ENCODE peak calls at places on chromosomes 2 and 18, in nine cellular contexts. B is SK-N-SH, F is HCT116, P is endodermal cell, O is body of pancreas, Y is prostate gland, V is OCI-LY7, X is left lung, M is fibroblast of lung. T is an unnamed sample.

GRCh38 chr2:172949522-172949921 is 126.1 kb upstream of the MAP3K20 start:
- DNase-seq in Y (no peak), F (no peak), V (no peak), X (no peak), O (no peak), M (no peak), B (no peak), P (no peak), T (no peak)

GRCh38 chr18:32899819-32900218 is 127.0 kb upstream of the KLHL14 start:
- DNase-seq in P (no peak), V (peak), B (no peak), O (no peak), F (no peak), X (no peak), M (no peak), Y (no peak), T (no peak)

GRCh38 chr2:74481961-74482800 is 617 bp downstream of the CCDC142 start:
- DNase-seq in B (peak), F (no peak), O (peak), Y (no peak), X (peak), M (peak), P (peak), V (peak), T (no peak)

GRCh38 chr2:119197529-119198266 is 25.9 kb upstream of the STEAP3 start:
- DNase-seq in B (no peak), F (no peak), P (no peak), X (no peak), V (no peak), M (peak), Y (no peak), O (no peak), T (no peak)

GRCh38 chr2:75547345-75548035 is 13.2 kb downstream of the EVA1A start:
- DNase-seq in O (peak), F (no peak), V (no peak), Y (no peak), B (no peak), M (peak), X (no peak), P (peak), T (no peak)

GRCh38 chr2:26195006-26195961 is 22.4 kb downstream of the GAREM2 start:
- DNase-seq in O (no peak), X (no peak), P (no peak), B (no peak), M (peak), V (no peak), F (no peak), Y (no peak), T (no peak)

GRCh38 chr2:65366595-65367125 is 65.7 kb downstream of the SPRED2 start:
- DNase-seq in O (peak), V (peak), P (no peak), X (no peak), F (peak), Y (peak), B (no peak), M (peak), T (no peak)

GRCh38 chr2:120368086-120368485 is 22.1 kb downstream of the INHBB start:
- DNase-seq in M (no peak), Y (no peak), V (no peak), O (no peak), P (no peak), X (no peak), B (no peak), F (no peak), T (no peak)

GRCh38 chr2:234949762-234950434 is 1.9 kb upstream of the SH3BP4 start:
- DNase-seq in F (no peak), X (no peak), M (peak), B (no peak), V (no peak), P (peak), Y (no peak), O (no peak), T (no peak)

GRCh38 chr18:36045241-36045999 is 21.9 kb downstream of the RPRD1A start:
- DNase-seq in F (no peak), M (no peak), B (no peak), Y (no peak), P (no peak), V (no peak), O (no peak), X (no peak), T (no peak)

GRCh38 chr18:1412660-1413659 is 508.3 kb downstream of the ADCYAP1 start:
- DNase-seq in Y (no peak), P (no peak), F (no peak), O (no peak), X (no peak), M (no peak), B (no peak), V (no peak), T (no peak)

GRCh38 chr2:41038408-41038807 is 586.5 kb upstream of the SLC8A1 start:
- DNase-seq in V (no peak), O (no peak), M (peak), P (no peak), F (no peak), B (no peak), X (no peak), Y (no peak), T (no peak)

GRCh38 chr2:206230060-206230890 is 44.2 kb upstream of the ZDBF2 start:
- DNase-seq in Y (no peak), V (no peak), B (peak), P (peak), F (peak), M (peak), X (no peak), O (no peak), T (no peak)

GRCh38 chr18:24987933-24988840 is 363.8 kb downstream of the ZNF521 start:
- DNase-seq in O (no peak), V (no peak), B (no peak), X (no peak), M (no peak), P (no peak), F (no peak), Y (peak), T (peak)

GRCh38 chr2:123606631-123607030 is 418.5 kb upstream of the CNTNAP5 start:
- DNase-seq in M (no peak), Y (no peak), F (no peak), P (no peak), O (no peak), X (no peak), V (no peak), B (no peak), T (no peak)

GRCh38 chr2:19126281-19126680 is 232.1 kb downstream of the OSR1 start:
- DNase-seq in Y (no peak), M (no peak), V (no peak), F (no peak), B (no peak), P (no peak), X (no peak), O (no peak), T (no peak)

GRCh38 chr2:203744091-203744490 is 37.7 kb downstream of the CD28 start:
- DNase-seq in P (no peak), X (no peak), B (no peak), V (no peak), O (no peak), Y (no peak), F (no peak), M (no peak), T (no peak)

GRCh38 chr2:47037678-47038077 is 117.4 kb downstream of the STPG4 start:
- DNase-seq in B (no peak), V (no peak), P (no peak), O (no peak), X (no peak), M (no peak), F (no peak), Y (no peak), T (no peak)

GRCh38 chr18:25134858-25135257 is 217.1 kb downstream of the ZNF521 start:
- DNase-seq in F (no peak), P (no peak), M (peak), X (no peak), V (no peak), B (no peak), Y (no peak), O (no peak), T (no peak)

DNA sequence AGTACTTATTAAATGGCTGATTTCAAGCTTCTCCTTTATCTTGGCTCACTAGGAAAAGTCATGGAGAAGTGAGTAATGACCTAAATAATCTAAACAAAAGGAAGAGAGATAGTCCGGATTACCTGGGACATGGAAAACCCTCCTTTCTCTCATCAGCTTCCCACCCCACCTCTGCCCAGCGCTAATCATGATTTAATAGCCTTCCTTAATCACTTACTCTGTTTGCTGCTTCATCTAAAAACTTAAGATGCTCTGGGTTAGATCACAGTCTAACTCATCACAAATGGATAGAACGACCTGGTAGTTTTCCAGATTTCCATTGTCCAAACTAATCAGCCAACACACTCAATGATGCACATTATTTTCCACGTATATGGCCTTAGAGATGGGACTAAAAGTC is 87.8 kb upstream of the THOC1 start:
- DNase-seq in X (no peak), O (no peak), M (no peak), V (no peak), P (no peak), F (no peak), Y (no peak), B (no peak), T (no peak)
- H3K27ac ChIP-seq in X (no peak), O (no peak), M (no peak), V (no peak), P (no peak), F (no peak), Y (no peak), B (no peak), T (no peak)

GRCh38 chr2:127387655-127388422 is at the start of gene MAP3K2:
- DNase-seq in O (peak), X (peak), P (peak), F (peak), M (peak), Y (peak), B (peak), V (peak), T (peak)
- TF ChIP-seq CTCF in O (no peak), X (no peak), P (no peak), F (no peak), M (no peak), Y (no peak), B (no peak), V (no peak), T (no peak)

GRCh38 chr2:24926220-24926601 is 6.2 kb upstream of the ADCY3 start:
- DNase-seq in X (no peak), V (no peak), F (no peak), M (no peak), P (no peak), Y (no peak), B (no peak), O (no peak), T (no peak)

GRCh38 chr2:24928036-24928435 is 8.0 kb upstream of the ADCY3 start:
- DNase-seq in B (no peak), P (peak), Y (no peak), M (no peak), F (no peak), O (no peak), V (no peak), X (no peak), T (no peak)

GRCh38 chr2:24925815-24926214 is 5.8 kb upstream of the ADCY3 start:
- DNase-seq in P (no peak), X (no peak), V (no peak), M (no peak), F (no peak), O (no peak), Y (no peak), B (no peak), T (no peak)

GRCh38 chr2:24924732-24925131 is 4.7 kb upstream of the ADCY3 start:
- DNase-seq in O (no peak), M (no peak), F (no peak), B (no peak), V (no peak), Y (no peak), P (no peak), X (no peak), T (no peak)

GRCh38 chr2:24926602-24927252 is 6.7 kb upstream of the ADCY3 start:
- DNase-seq in X (peak), M (peak), F (no peak), B (no peak), Y (no peak), O (peak), P (peak), V (no peak), T (peak)
- H3K4me3 ChIP-seq in X (no peak), M (no peak), F (no peak), B (no peak), Y (no peak), O (no peak), P (no peak), V (no peak), T (peak)

DNA sequence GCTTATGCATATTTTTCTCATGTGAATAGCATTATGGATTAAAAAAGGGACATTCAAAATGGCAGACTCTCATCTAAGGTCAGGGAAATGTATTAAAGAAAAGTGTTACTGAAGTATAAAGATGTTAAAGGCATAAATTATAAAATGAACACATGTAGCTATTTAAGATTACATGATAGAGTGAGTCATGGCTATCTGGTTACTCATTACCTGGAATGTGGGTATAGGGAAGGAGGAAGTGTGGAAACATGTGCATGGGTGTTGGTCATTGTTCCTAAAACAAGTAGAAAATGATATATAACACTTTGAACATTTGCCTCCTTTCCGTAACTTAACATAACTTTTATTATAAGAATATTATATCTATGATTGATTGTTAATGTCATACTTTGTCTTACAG is 66.4 kb downstream of the MYO1B start:
- DNase-seq in F (peak), O (peak), X (no peak), B (no peak), Y (no peak), V (no peak), P (no peak), M (peak), T (no peak)
- H3K27ac ChIP-seq in F (peak), O (peak), X (peak), B (peak), Y (no peak), V (no peak), P (no peak), M (peak), T (no peak)

GRCh38 chr2:38940746-38941145 is 51.1 kb downstream of the ARHGEF33 start:
- DNase-seq in P (no peak), O (no peak), V (no peak), Y (no peak), B (no peak), X (no peak), F (no peak), M (peak), T (no peak)
- TF ChIP-seq CTCF in P (no peak), O (no peak), V (no peak), Y (no peak), B (no peak), X (no peak), F (no peak), M (no peak), T (no peak)

GRCh38 chr2:23292024-23292423 is 93.0 kb upstream of the KLHL29 start:
- DNase-seq in Y (no peak), V (no peak), P (no peak), X (no peak), M (no peak), O (no peak), B (no peak), F (no peak), T (no peak)

GRCh38 chr2:23293063-23293462 is 91.9 kb upstream of the KLHL29 start:
- DNase-seq in B (no peak), F (no peak), Y (peak), O (peak), M (no peak), V (no peak), X (no peak), P (no peak), T (peak)

GRCh38 chr2:23289671-23290070 is 95.3 kb upstream of the KLHL29 start:
- DNase-seq in X (no peak), P (no peak), B (no peak), Y (no peak), V (no peak), O (no peak), F (no peak), M (no peak), T (no peak)

GRCh38 chr2:23293756-23294155 is 91.2 kb upstream of the KLHL29 start:
- DNase-seq in M (no peak), B (no peak), F (no peak), O (no peak), V (no peak), Y (no peak), X (no peak), P (no peak), T (no peak)

DNA sequence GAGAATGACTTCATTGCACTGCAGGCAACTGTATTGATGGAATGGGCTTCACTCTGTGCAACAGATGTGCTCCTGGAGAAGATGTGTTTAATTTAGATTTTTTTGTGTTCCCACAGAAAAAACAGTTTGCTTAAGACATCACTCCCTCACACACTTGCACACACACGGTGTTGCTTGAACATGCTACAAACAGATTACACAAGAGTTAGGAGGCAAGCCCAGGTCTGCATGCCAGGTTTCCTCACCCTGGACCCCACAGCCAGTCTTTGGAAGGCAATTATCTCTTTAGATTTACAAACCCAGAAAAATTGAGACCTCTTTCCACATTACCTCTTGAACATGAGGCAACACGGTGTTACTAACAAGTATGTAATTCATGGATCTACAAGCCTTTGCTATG is 93.7 kb upstream of the KLHL29 start:
- DNase-seq in M (no peak), O (no peak), V (no peak), F (no peak), Y (no peak), X (no peak), B (no peak), P (no peak), T (no peak)
- H3K4me3 ChIP-seq in M (no peak), O (no peak), V (no peak), F (no peak), Y (no peak), X (no peak), B (no peak), P (no peak), T (no peak)